ENCODE peak calls at places on chromosome 4, in seven cellular contexts. V, A, H, E, B, P and N are unnamed samples.

GRCh38 chr4:99324978-99325377 is 3.8 kb upstream of the ADH1B start:
- DNase-seq in V (peak; percentile 94), A (no peak), H (no peak), E (peak; percentile 87), B (no peak), P (no peak), N (no peak)

GRCh38 chr4:7908668-7909067 is 31.0 kb downstream of the AFAP1 start:
- DNase-seq in V (no peak), A (no peak), H (no peak), E (no peak), B (no peak), P (no peak), N (no peak)

GRCh38 chr4:40307627-40308497 is 27.3 kb upstream of the CHRNA9 start:
- DNase-seq in V (peak; percentile 52), A (no peak), H (no peak), E (no peak), B (peak; percentile 57), P (no peak), N (no peak)

GRCh38 chr4:47049347-47049746 is 18.0 kb downstream of the GABRB1 start:
- DNase-seq in V (no peak), A (no peak), H (no peak), E (no peak), B (no peak), P (no peak), N (no peak)

GRCh38 chr4:83255584-83255983 is 29.0 kb downstream of the COQ2 start:
- DNase-seq in V (no peak), A (no peak), H (no peak), E (peak; percentile 81), B (no peak), P (no peak), N (no peak)

GRCh38 chr4:74934016-74934821 is 1.3 kb downstream of the PARM1 start:
- DNase-seq in V (no peak), A (peak; percentile 78), H (peak; percentile 14), E (peak; percentile 37), B (no peak), P (no peak), N (no peak)

GRCh38 chr4:134948110-134948642 is 746.6 kb upstream of the PABPC4L start:
- DNase-seq in V (no peak), A (no peak), H (no peak), E (no peak), B (no peak), P (no peak), N (peak; percentile 84)

GRCh38 chr4:185359767-185360446 is 35.8 kb downstream of the LRP2BP start:
- DNase-seq in V (no peak), A (no peak), H (no peak), E (peak; percentile 75), B (no peak), P (no peak), N (no peak)

GRCh38 chr4:173519130-173520101 is 10.6 kb downstream of the HAND2 start:
- DNase-seq in V (peak; percentile 92), A (peak; percentile 50), H (no peak), E (no peak), B (no peak), P (no peak), N (no peak)